ENCODE peak calls at places on chromosomes 4 and X, in eight cellular contexts. Y is lower lobe of right lung; L is choroid plexus epithelial cell; R is stimulated activated CD4-positive, alpha-beta T cell treated with anti-CD3 and anti-CD28 coated beads, Interleukin-4, amount 100 ng/mL, for 1 hour; X is T-helper 1 cell; U is stimulated activated CD8-positive, alpha-beta memory T cell treated with anti-CD3 and anti-CD28 coated beads, Interleukin-4, amount 100 ng/mL, for 48 hours; J is pancreas; B is hepatic stellate cell. O is an unnamed sample.
A peak's percentile ranks its signal among the peaks of the same experiment; 100 is the strongest.

GRCh38 chrX:42664706-42665105 is 113.3 kb downstream of the PPP1R2C start:
- DNase-seq in Y (no peak), L (no peak), R (no peak), X (no peak), U (no peak), J (no peak), B (no peak), O (no peak)

GRCh38 chrX:11611161-11611560 is 54.6 kb downstream of the ARHGAP6 start:
- DNase-seq in Y (no peak), L (no peak), R (no peak), X (no peak), U (no peak), J (no peak), B (no peak), O (no peak)

GRCh38 chr4:184747034-184747830 is 13.3 kb upstream of the CENPU start:
- DNase-seq in Y (peak; percentile 59), L (no peak), R (no peak), X (no peak), U (no peak), J (peak; percentile 64), B (no peak), O (no peak)

GRCh38 chr4:36081185-36081584 is 163.1 kb downstream of the ARAP2 start:
- DNase-seq in Y (no peak), L (no peak), R (no peak), X (no peak), U (no peak), J (no peak), B (no peak), O (no peak)

GRCh38 chr4:177066746-177067145 is 242.9 kb upstream of the NEIL3 start:
- DNase-seq in Y (no peak), L (no peak), R (no peak), X (no peak), U (no peak), J (no peak), B (no peak), O (no peak)

GRCh38 chr4:36476135-36476534 is 194.7 kb downstream of the DTHD1 start:
- DNase-seq in Y (no peak), L (no peak), R (no peak), X (no peak), U (no peak), J (no peak), B (no peak), O (no peak)

GRCh38 chrX:85109235-85109634 is 105.6 kb downstream of the APOOL start:
- DNase-seq in Y (no peak), L (peak; percentile 18), R (no peak), X (no peak), U (peak; percentile 24), J (no peak), B (no peak), O (no peak)

GRCh38 chr4:86633854-86634253 is 39.7 kb downstream of the PTPN13 start:
- DNase-seq in Y (no peak), L (peak; percentile 29), R (no peak), X (no peak), U (no peak), J (no peak), B (no peak), O (no peak)

GRCh38 chr4:13543091-13543581 is 1.2 kb downstream of the NKX3-2 start:
- DNase-seq in Y (no peak), L (no peak), R (no peak), X (no peak), U (no peak), J (no peak), B (peak; percentile 7), O (no peak)

GRCh38 chrX:24682739-24683432 is 10.8 kb upstream of the POLA1 start:
- DNase-seq in Y (no peak), L (no peak), R (peak; percentile 7), X (no peak), U (peak; percentile 28), J (no peak), B (no peak), O (no peak)

GRCh38 chrX:23381688-23382087 is 47.0 kb downstream of the PTCHD1 start:
- DNase-seq in Y (no peak), L (no peak), R (no peak), X (no peak), U (no peak), J (no peak), B (no peak), O (no peak)

GRCh38 chr4:1053080-1053661 is 41.7 kb downstream of the FGFRL1 start:
- DNase-seq in Y (no peak), L (peak; percentile 48), R (no peak), X (no peak), U (no peak), J (peak; percentile 59), B (peak; percentile 71), O (no peak)

GRCh38 chr4:133776961-133777360 is 424.6 kb downstream of the PABPC4L start:
- DNase-seq in Y (no peak), L (no peak), R (no peak), X (no peak), U (no peak), J (no peak), B (no peak), O (no peak)

GRCh38 chr4:183897193-183897592 is 7.9 kb upstream of the STOX2 start:
- DNase-seq in Y (no peak), L (no peak), R (no peak), X (no peak), U (no peak), J (no peak), B (no peak), O (no peak)

GRCh38 chr4:184007891-184008290 is 102.8 kb downstream of the STOX2 start:
- DNase-seq in Y (no peak), L (no peak), R (no peak), X (no peak), U (no peak), J (no peak), B (peak; percentile 22), O (no peak)

GRCh38 chr4:147975325-147975724 is 243.4 kb downstream of the ARHGAP10 start:
- DNase-seq in Y (no peak), L (peak; percentile 55), R (no peak), X (no peak), U (no peak), J (no peak), B (no peak), O (no peak)

GRCh38 chr4:180091710-180092109 is 2151.5 kb upstream of the TENM3 start:
- DNase-seq in Y (no peak), L (no peak), R (no peak), X (no peak), U (no peak), J (no peak), B (no peak), O (no peak)

GRCh38 chr4:175560628-175561027 is 251.4 kb downstream of the GPM6A start:
- DNase-seq in Y (no peak), L (peak; percentile 79), R (no peak), X (no peak), U (no peak), J (no peak), B (peak; percentile 6), O (no peak)

GRCh38 chr4:534576-535151 is 35.7 kb downstream of the PIGG start:
- DNase-seq in Y (no peak), L (no peak), R (no peak), X (no peak), U (no peak), J (no peak), B (no peak), O (no peak)

GRCh38 chr4:188008377-188008776 is 12.8 kb downstream of the ZFP42 start:
- DNase-seq in Y (no peak), L (peak; percentile 60), R (no peak), X (no peak), U (no peak), J (no peak), B (no peak), O (no peak)

GRCh38 chrX:34884693-34885277 is 57.8 kb upstream of the FAM47B start:
- DNase-seq in Y (no peak), L (peak; percentile 90), R (no peak), X (no peak), U (no peak), J (no peak), B (peak; percentile 47), O (no peak)

GRCh38 chrX:37509349-37509748 is 62.1 kb upstream of the LANCL3 start:
- DNase-seq in Y (no peak), L (peak; percentile 31), R (no peak), X (no peak), U (no peak), J (no peak), B (no peak), O (no peak)

GRCh38 chrX:22691966-22692565 is 307.7 kb upstream of the DDX53 start:
- DNase-seq in Y (no peak), L (no peak), R (no peak), X (no peak), U (no peak), J (no peak), B (no peak), O (no peak)

GRCh38 chrX:110287605-110288004 is 30.3 kb downstream of the AMMECR1 start:
- DNase-seq in Y (no peak), L (peak; percentile 60), R (no peak), X (no peak), U (no peak), J (no peak), B (no peak), O (no peak)

GRCh38 chr4:21046121-21046520 is 345.9 kb downstream of the PACRGL start:
- DNase-seq in Y (no peak), L (peak; percentile 5), R (no peak), X (no peak), U (no peak), J (no peak), B (no peak), O (no peak)

GRCh38 chr4:158065176-158065575 is 107.6 kb downstream of the GASK1B start:
- DNase-seq in Y (no peak), L (no peak), R (no peak), X (no peak), U (no peak), J (no peak), B (no peak), O (no peak)

GRCh38 chr4:2875556-2875955 is 31.9 kb downstream of the ADD1 start:
- DNase-seq in Y (no peak), L (no peak), R (no peak), X (no peak), U (no peak), J (no peak), B (no peak), O (no peak)

GRCh38 chr4:12145768-12146167 is 717.1 kb upstream of the HS3ST1 start:
- DNase-seq in Y (no peak), L (no peak), R (no peak), X (no peak), U (no peak), J (no peak), B (no peak), O (no peak)

GRCh38 chrX:40938418-40938817 is 146.8 kb upstream of the USP9X start:
- DNase-seq in Y (no peak), L (peak; percentile 51), R (no peak), X (no peak), U (no peak), J (no peak), B (no peak), O (no peak)

GRCh38 chrX:103098488-103098887 is 5.5 kb upstream of the NXF3 start:
- DNase-seq in Y (no peak), L (no peak), R (no peak), X (no peak), U (no peak), J (no peak), B (no peak), O (no peak)

GRCh38 chr4:22238742-22239141 is 277.1 kb downstream of the ADGRA3 start:
- DNase-seq in Y (no peak), L (no peak), R (no peak), X (no peak), U (no peak), J (no peak), B (no peak), O (no peak)

O was measured in Right ventricle myocardium superior.